ENCODE peak calls at places on chromosomes 3 and 15, in five cellular contexts. H, X, S, P and L are unnamed samples.

GRCh38 chr3:89261673-89262072 is 154.3 kb downstream of the EPHA3 start:
- DNase-seq in P (no peak), S (no peak), X (no peak), H (no peak), L (no peak)

GRCh38 chr15:79009388-79009787 is 64.5 kb upstream of the CTSH start:
- DNase-seq in H (no peak), X (no peak), P (no peak), S (no peak), L (no peak)

GRCh38 chr3:10955694-10956453 is 36.7 kb upstream of the SLC6A1 start:
- DNase-seq in H (no peak), S (no peak), X (no peak), P (no peak), L (no peak)

GRCh38 chr3:170802164-170803151 is 67.5 kb downstream of the RPL22L1 start:
- DNase-seq in P (no peak), S (peak), X (peak), H (no peak), L (no peak)

GRCh38 chr3:179929091-179929529 is 107.6 kb downstream of the PEX5L start:
- DNase-seq in X (peak), P (no peak), H (no peak), S (peak), L (no peak)

GRCh38 chr15:71221417-71221816 is 106.1 kb downstream of the THSD4 start:
- DNase-seq in X (no peak), P (no peak), S (no peak), H (no peak), L (no peak)

GRCh38 chr3:70729845-70730244 is 417.4 kb upstream of the MDFIC2 start:
- DNase-seq in H (no peak), S (no peak), P (no peak), X (no peak), L (no peak)

GRCh38 chr3:57091471-57091870 is 31.0 kb downstream of the SPATA12 start:
- DNase-seq in H (no peak), S (no peak), P (no peak), X (no peak), L (no peak)

GRCh38 chr3:151787626-151788025 is 26.3 kb upstream of the AADAC start:
- DNase-seq in P (no peak), X (no peak), H (no peak), S (no peak), L (no peak)

GRCh38 chr15:101689901-101690300 is 34.4 kb downstream of the TARS3 start:
- DNase-seq in P (no peak), S (peak), H (no peak), X (no peak), L (no peak)

GRCh38 chr3:186003610-186004009 is 65.8 kb upstream of the TRA2B start:
- DNase-seq in H (no peak), X (no peak), P (no peak), S (no peak), L (no peak)